ENCODE peak calls at places on chromosomes 13 and 19, in eight cellular contexts. One of them, this sample, is unnamed.

GRCh38 chr19:11373166-11373884 is 1.1 kb upstream of the SWSAP1 start:
- DNase-seq in ovary: no peak
- DNase-seq in IMR-90: no peak
- DNase-seq in lower leg skin: no peak
- DNase-seq in A549: no peak
- DNase-seq in H1: no peak
- DNase-seq in sigmoid colon: no peak
- DNase-seq in tibial nerve: no peak
- DNase-seq in this sample: peak; percentile 39

GRCh38 chr19:28977826-28978225 is 235.1 kb downstream of the UQCRFS1 start:
- DNase-seq in sigmoid colon: no peak
- DNase-seq in IMR-90: no peak
- DNase-seq in lower leg skin: no peak
- DNase-seq in tibial nerve: no peak
- DNase-seq in ovary: no peak
- DNase-seq in H1: peak; percentile 52
- DNase-seq in A549: no peak
- DNase-seq in this sample: no peak

GRCh38 chr19:46435009-46435408 is 6.3 kb upstream of the PNMA8C start:
- DNase-seq in lower leg skin: no peak
- DNase-seq in ovary: no peak
- DNase-seq in sigmoid colon: no peak
- DNase-seq in IMR-90: no peak
- DNase-seq in H1: no peak
- DNase-seq in tibial nerve: no peak
- DNase-seq in A549: no peak
- DNase-seq in this sample: no peak

GRCh38 chr13:60755380-60756163 is 358.6 kb downstream of the TDRD3 start:
- DNase-seq in sigmoid colon: no peak
- DNase-seq in ovary: no peak
- DNase-seq in lower leg skin: no peak
- DNase-seq in H1: no peak
- DNase-seq in A549: no peak
- DNase-seq in tibial nerve: no peak
- DNase-seq in IMR-90: no peak
- DNase-seq in this sample: no peak

GRCh38 chr13:105665284-105665683 is 870.2 kb downstream of the EFNB2 start:
- DNase-seq in A549: no peak
- DNase-seq in sigmoid colon: no peak
- DNase-seq in H1: no peak
- DNase-seq in ovary: no peak
- DNase-seq in lower leg skin: no peak
- DNase-seq in IMR-90: peak; percentile 54
- DNase-seq in tibial nerve: no peak
- DNase-seq in this sample: no peak

GRCh38 chr13:97256343-97256783 is 34.2 kb downstream of the MBNL2 start:
- DNase-seq in tibial nerve: no peak
- DNase-seq in sigmoid colon: no peak
- DNase-seq in IMR-90: peak; percentile 97
- DNase-seq in lower leg skin: no peak
- DNase-seq in H1: no peak
- DNase-seq in ovary: no peak
- DNase-seq in A549: peak; percentile 64
- DNase-seq in this sample: peak; percentile 54

GRCh38 chr19:29886535-29886934 is 55.5 kb upstream of the URI1 start:
- DNase-seq in ovary: no peak
- DNase-seq in lower leg skin: peak; percentile 48
- DNase-seq in tibial nerve: no peak
- DNase-seq in H1: no peak
- DNase-seq in IMR-90: no peak
- DNase-seq in A549: no peak
- DNase-seq in sigmoid colon: peak; percentile 28
- DNase-seq in this sample: no peak

GRCh38 chr19:29662604-29663404 is 2.5 kb upstream of the PLEKHF1 start:
- DNase-seq in A549: no peak
- DNase-seq in tibial nerve: peak; percentile 46
- DNase-seq in lower leg skin: peak; percentile 94
- DNase-seq in ovary: peak; percentile 72
- DNase-seq in sigmoid colon: peak; percentile 89
- DNase-seq in IMR-90: peak; percentile 94
- DNase-seq in H1: no peak
- DNase-seq in this sample: peak; percentile 74

GRCh38 chr19:19371056-19371455 is 34.4 kb upstream of the GATAD2A start:
- DNase-seq in sigmoid colon: no peak
- DNase-seq in IMR-90: no peak
- DNase-seq in ovary: no peak
- DNase-seq in H1: no peak
- DNase-seq in tibial nerve: no peak
- DNase-seq in A549: no peak
- DNase-seq in lower leg skin: no peak
- DNase-seq in this sample: no peak

GRCh38 chr13:54424344-54424743 is 1395.7 kb downstream of the OLFM4 start:
- DNase-seq in ovary: no peak
- DNase-seq in IMR-90: no peak
- DNase-seq in A549: no peak
- DNase-seq in sigmoid colon: no peak
- DNase-seq in H1: no peak
- DNase-seq in tibial nerve: no peak
- DNase-seq in lower leg skin: no peak
- DNase-seq in this sample: no peak

GRCh38 chr19:3586124-3586626 is 897 bp downstream of the GIPC3 start:
- DNase-seq in tibial nerve: no peak
- DNase-seq in H1: peak; percentile 89
- DNase-seq in sigmoid colon: no peak
- DNase-seq in lower leg skin: no peak
- DNase-seq in ovary: no peak
- DNase-seq in IMR-90: no peak
- DNase-seq in A549: no peak
- DNase-seq in this sample: no peak

GRCh38 chr13:95153647-95154405 is 147.4 kb downstream of the ABCC4 start:
- DNase-seq in ovary: no peak
- DNase-seq in sigmoid colon: no peak
- DNase-seq in A549: no peak
- DNase-seq in lower leg skin: no peak
- DNase-seq in tibial nerve: no peak
- DNase-seq in IMR-90: peak; percentile 21
- DNase-seq in H1: no peak
- DNase-seq in this sample: no peak

GRCh38 chr19:56266060-56266459 is 6.5 kb upstream of the EDDM13 start:
- DNase-seq in lower leg skin: no peak
- DNase-seq in sigmoid colon: no peak
- DNase-seq in ovary: no peak
- DNase-seq in IMR-90: no peak
- DNase-seq in tibial nerve: no peak
- DNase-seq in H1: no peak
- DNase-seq in A549: no peak
- DNase-seq in this sample: no peak

GRCh38 chr19:29804493-29804892 is 7.3 kb upstream of the CCNE1 start:
- DNase-seq in sigmoid colon: no peak
- DNase-seq in lower leg skin: no peak
- DNase-seq in ovary: no peak
- DNase-seq in IMR-90: no peak
- DNase-seq in A549: no peak
- DNase-seq in tibial nerve: no peak
- DNase-seq in H1: no peak
- DNase-seq in this sample: no peak

GRCh38 chr19:46296722-46297431 is at the start of gene HIF3A:
- DNase-seq in IMR-90: no peak
- DNase-seq in lower leg skin: peak; percentile 91
- DNase-seq in sigmoid colon: peak; percentile 93
- DNase-seq in A549: no peak
- DNase-seq in tibial nerve: peak; percentile 58
- DNase-seq in H1: peak; percentile 97
- DNase-seq in ovary: peak; percentile 78
- DNase-seq in this sample: peak; percentile 66

GRCh38 chr19:32010071-32010470 is 335.3 kb upstream of the ZNF507 start:
- DNase-seq in tibial nerve: no peak
- DNase-seq in lower leg skin: no peak
- DNase-seq in IMR-90: no peak
- DNase-seq in H1: peak; percentile 7
- DNase-seq in A549: no peak
- DNase-seq in ovary: no peak
- DNase-seq in sigmoid colon: no peak
- DNase-seq in this sample: no peak

GRCh38 chr19:35508129-35508528 is 5.3 kb downstream of the DMKN start:
- DNase-seq in IMR-90: no peak
- DNase-seq in lower leg skin: no peak
- DNase-seq in sigmoid colon: no peak
- DNase-seq in tibial nerve: no peak
- DNase-seq in H1: no peak
- DNase-seq in A549: no peak
- DNase-seq in ovary: no peak
- DNase-seq in this sample: no peak

GRCh38 chr13:49356224-49356623 is 87.6 kb downstream of the CAB39L start:
- DNase-seq in lower leg skin: no peak
- DNase-seq in sigmoid colon: no peak
- DNase-seq in ovary: no peak
- DNase-seq in A549: no peak
- DNase-seq in tibial nerve: no peak
- DNase-seq in IMR-90: peak; percentile 96
- DNase-seq in H1: no peak
- DNase-seq in this sample: no peak

GRCh38 chr13:102598061-102598460 is 1.3 kb downstream of the TPP2 start:
- DNase-seq in H1: no peak
- DNase-seq in ovary: no peak
- DNase-seq in A549: no peak
- DNase-seq in tibial nerve: no peak
- DNase-seq in lower leg skin: no peak
- DNase-seq in IMR-90: peak; percentile 6
- DNase-seq in sigmoid colon: no peak
- DNase-seq in this sample: no peak

GRCh38 chr19:31546561-31546960 is 197.3 kb upstream of the TSHZ3 start:
- DNase-seq in H1: no peak
- DNase-seq in IMR-90: no peak
- DNase-seq in tibial nerve: no peak
- DNase-seq in sigmoid colon: no peak
- DNase-seq in lower leg skin: peak; percentile 63
- DNase-seq in ovary: no peak
- DNase-seq in A549: no peak
- DNase-seq in this sample: no peak

GRCh38 chr19:55209430-55210119 is at the start of gene PTPRH:
- DNase-seq in H1: no peak
- DNase-seq in lower leg skin: no peak
- DNase-seq in tibial nerve: no peak
- DNase-seq in IMR-90: no peak
- DNase-seq in ovary: no peak
- DNase-seq in sigmoid colon: no peak
- DNase-seq in A549: peak; percentile 46
- DNase-seq in this sample: peak; percentile 56

GRCh38 chr13:95643814-95644598 is 500 bp downstream of the DZIP1 start:
- DNase-seq in ovary: peak; percentile 51
- DNase-seq in IMR-90: peak; percentile 35
- DNase-seq in A549: peak; percentile 10
- DNase-seq in sigmoid colon: no peak
- DNase-seq in tibial nerve: no peak
- DNase-seq in H1: peak; percentile 88
- DNase-seq in lower leg skin: no peak
- DNase-seq in this sample: peak; percentile 19

GRCh38 chr19:9498183-9498902 is at the start of gene ZNF560:
- DNase-seq in tibial nerve: no peak
- DNase-seq in sigmoid colon: no peak
- DNase-seq in IMR-90: peak; percentile 12
- DNase-seq in A549: no peak
- DNase-seq in lower leg skin: no peak
- DNase-seq in H1: peak; percentile 49
- DNase-seq in ovary: no peak
- DNase-seq in this sample: no peak

GRCh38 chr13:101408154-101408553 is 8.2 kb downstream of the NALCN start:
- DNase-seq in ovary: no peak
- DNase-seq in IMR-90: no peak
- DNase-seq in sigmoid colon: no peak
- DNase-seq in tibial nerve: no peak
- DNase-seq in A549: no peak
- DNase-seq in H1: no peak
- DNase-seq in lower leg skin: no peak
- DNase-seq in this sample: no peak

GRCh38 chr13:52749446-52749845 is 9.8 kb upstream of the CNMD start:
- DNase-seq in A549: no peak
- DNase-seq in H1: no peak
- DNase-seq in sigmoid colon: no peak
- DNase-seq in lower leg skin: no peak
- DNase-seq in IMR-90: no peak
- DNase-seq in tibial nerve: no peak
- DNase-seq in ovary: no peak
- DNase-seq in this sample: no peak

GRCh38 chr19:16383584-16384161 is 59.0 kb downstream of the KLF2 start:
- DNase-seq in tibial nerve: no peak
- DNase-seq in ovary: no peak
- DNase-seq in sigmoid colon: peak; percentile 71
- DNase-seq in IMR-90: no peak
- DNase-seq in H1: no peak
- DNase-seq in lower leg skin: no peak
- DNase-seq in A549: no peak
- DNase-seq in this sample: no peak
- TF ChIP-seq CTCF in tibial nerve: no peak
- TF ChIP-seq CTCF in ovary: no peak
- TF ChIP-seq CTCF in sigmoid colon: no peak
- TF ChIP-seq CTCF in IMR-90: no peak
- TF ChIP-seq CTCF in H1: no peak
- TF ChIP-seq CTCF in lower leg skin: no peak
- TF ChIP-seq CTCF in A549: no peak
- TF ChIP-seq CTCF in this sample: no peak

GRCh38 chr19:6110360-6110977 is at the start of gene RFX2:
- DNase-seq in A549: peak; percentile 89
- DNase-seq in sigmoid colon: peak; percentile 100
- DNase-seq in tibial nerve: peak; percentile 95
- DNase-seq in IMR-90: peak; percentile 98
- DNase-seq in ovary: peak; percentile 99
- DNase-seq in lower leg skin: peak; percentile 100
- DNase-seq in H1: peak; percentile 97
- DNase-seq in this sample: peak; percentile 99
- TF ChIP-seq POLR2A in A549: peak; percentile 16
- TF ChIP-seq POLR2A in sigmoid colon: peak; percentile 56
- TF ChIP-seq POLR2A in tibial nerve: peak; percentile 74
- TF ChIP-seq POLR2A in IMR-90: peak; percentile 74
- TF ChIP-seq POLR2A in ovary: peak; percentile 70
- TF ChIP-seq POLR2A in lower leg skin: no peak
- TF ChIP-seq POLR2A in H1: no peak
- TF ChIP-seq POLR2A in this sample: peak; percentile 65

GRCh38 chr19:38266070-38266469 is 1.7 kb downstream of the SPINT2 start:
- DNase-seq in H1: no peak
- DNase-seq in IMR-90: no peak
- DNase-seq in tibial nerve: no peak
- DNase-seq in A549: no peak
- DNase-seq in lower leg skin: no peak
- DNase-seq in ovary: no peak
- DNase-seq in sigmoid colon: no peak
- DNase-seq in this sample: no peak
- H3K4me3 ChIP-seq in H1: peak overlapping the region; percentile 84
- H3K4me3 ChIP-seq in IMR-90: no peak overlapping the region
- H3K4me3 ChIP-seq in tibial nerve: no peak overlapping the region
- H3K4me3 ChIP-seq in A549: peak overlapping the region; percentile 67
- H3K4me3 ChIP-seq in lower leg skin: no peak overlapping the region
- H3K4me3 ChIP-seq in ovary: no peak overlapping the region
- H3K4me3 ChIP-seq in sigmoid colon: no peak overlapping the region
- H3K4me3 ChIP-seq in this sample: peak overlapping the region; percentile 78

GRCh38 chr13:70613295-70613694 is 505.0 kb upstream of the KLHL1 start:
- DNase-seq in H1: no peak
- DNase-seq in A549: no peak
- DNase-seq in IMR-90: no peak
- DNase-seq in lower leg skin: no peak
- DNase-seq in tibial nerve: no peak
- DNase-seq in ovary: no peak
- DNase-seq in sigmoid colon: no peak
- DNase-seq in this sample: no peak
- TF ChIP-seq CTCF in H1: peak; percentile 38
- TF ChIP-seq CTCF in A549: no peak
- TF ChIP-seq CTCF in IMR-90: no peak
- TF ChIP-seq CTCF in lower leg skin: no peak
- TF ChIP-seq CTCF in tibial nerve: no peak
- TF ChIP-seq CTCF in ovary: no peak
- TF ChIP-seq CTCF in sigmoid colon: no peak
- TF ChIP-seq CTCF in this sample: peak; percentile 20

This sample was measured in body of pancreas.